ENCODE peak calls at places on chromosomes 1 and 21, in four cellular contexts. One of them, this sample, is unnamed.

GRCh38 chr1:230541306-230541705 is 101.0 kb upstream of the COG2 start:
- DNase-seq in Calu3: no peak
- DNase-seq in cardiac muscle cell: no peak
- DNase-seq in glutamatergic neuron: no peak
- DNase-seq in this sample: no peak

GRCh38 chr1:212651521-212651920 is 43.0 kb downstream of the ATF3 start:
- DNase-seq in Calu3: no peak
- DNase-seq in cardiac muscle cell: no peak
- DNase-seq in glutamatergic neuron: no peak
- DNase-seq in this sample: no peak

GRCh38 chr21:39362733-39363132 is 13.8 kb upstream of the HMGN1 start:
- DNase-seq in Calu3: no peak
- DNase-seq in cardiac muscle cell: no peak
- DNase-seq in glutamatergic neuron: no peak
- DNase-seq in this sample: no peak

GRCh38 chr1:162178432-162178831 is 108.9 kb downstream of the NOS1AP start:
- DNase-seq in Calu3: no peak
- DNase-seq in cardiac muscle cell: no peak
- DNase-seq in glutamatergic neuron: peak; percentile 47
- DNase-seq in this sample: no peak

GRCh38 chr1:239387304-239388231 is 1.2 kb downstream of the CHRM3 start:
- DNase-seq in Calu3: peak; percentile 24
- DNase-seq in cardiac muscle cell: peak; percentile 43
- DNase-seq in glutamatergic neuron: peak; percentile 45
- DNase-seq in this sample: peak; percentile 10

GRCh38 chr21:44029460-44030087 is 17.5 kb downstream of the TRAPPC10 start:
- DNase-seq in Calu3: no peak
- DNase-seq in cardiac muscle cell: no peak
- DNase-seq in glutamatergic neuron: no peak
- DNase-seq in this sample: no peak

GRCh38 chr21:15682182-15682895 is 47.4 kb upstream of the USP25 start:
- DNase-seq in Calu3: no peak
- DNase-seq in cardiac muscle cell: no peak
- DNase-seq in glutamatergic neuron: no peak
- DNase-seq in this sample: no peak

GRCh38 chr21:25639922-25640670 is 1.0 kb downstream of the JAM2 start:
- DNase-seq in Calu3: no peak
- DNase-seq in cardiac muscle cell: peak; percentile 56
- DNase-seq in glutamatergic neuron: peak; percentile 74
- DNase-seq in this sample: peak; percentile 17

GRCh38 chr1:186950547-186950946 is 121.8 kb downstream of the PLA2G4A start:
- DNase-seq in Calu3: peak; percentile 43
- DNase-seq in cardiac muscle cell: no peak
- DNase-seq in glutamatergic neuron: no peak
- DNase-seq in this sample: no peak

GRCh38 chr21:37565530-37566223 is 199.1 kb downstream of the DYRK1A start:
- DNase-seq in Calu3: peak; percentile 8
- DNase-seq in cardiac muscle cell: no peak
- DNase-seq in glutamatergic neuron: no peak
- DNase-seq in this sample: no peak
- TF ChIP-seq CTCF in Calu3: no peak
- TF ChIP-seq CTCF in cardiac muscle cell: no peak
- TF ChIP-seq CTCF in glutamatergic neuron: no peak
- TF ChIP-seq CTCF in this sample: no peak

DNA sequence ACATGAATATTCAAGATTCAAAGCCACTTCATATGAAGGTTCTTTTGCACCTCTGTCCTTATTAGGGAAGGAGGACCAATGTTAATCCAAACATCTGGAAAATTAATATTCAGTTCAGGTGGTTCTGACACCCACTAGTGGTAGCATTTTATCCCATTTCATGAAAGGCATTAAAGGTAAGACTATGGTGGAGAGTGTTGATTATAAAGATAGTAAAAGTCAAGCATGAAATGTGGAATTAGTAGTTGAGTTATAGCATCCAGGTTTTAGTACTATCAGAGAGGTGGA is 17.5 kb upstream of the YTHDF2 start:
- DNase-seq in Calu3: no peak
- DNase-seq in cardiac muscle cell: no peak
- DNase-seq in glutamatergic neuron: no peak
- DNase-seq in this sample: no peak
- TF ChIP-seq CTCF in Calu3: no peak
- TF ChIP-seq CTCF in cardiac muscle cell: no peak
- TF ChIP-seq CTCF in glutamatergic neuron: no peak
- TF ChIP-seq CTCF in this sample: no peak

GRCh38 chr1:91018006-91018405 is 3.8 kb downstream of the ZNF644 start:
- DNase-seq in Calu3: no peak
- DNase-seq in cardiac muscle cell: no peak
- DNase-seq in glutamatergic neuron: no peak
- DNase-seq in this sample: no peak
- TF ChIP-seq CTCF in Calu3: no peak
- TF ChIP-seq CTCF in cardiac muscle cell: peak; percentile 46
- TF ChIP-seq CTCF in glutamatergic neuron: peak; percentile 19
- TF ChIP-seq CTCF in this sample: peak; percentile 32

GRCh38 chr1:219153741-219154140 is 19.9 kb upstream of the LYPLAL1 start:
- DNase-seq in Calu3: no peak
- DNase-seq in cardiac muscle cell: no peak
- DNase-seq in glutamatergic neuron: no peak
- DNase-seq in this sample: no peak

GRCh38 chr1:219150913-219151312 is 22.8 kb upstream of the LYPLAL1 start:
- DNase-seq in Calu3: no peak
- DNase-seq in cardiac muscle cell: no peak
- DNase-seq in glutamatergic neuron: no peak
- DNase-seq in this sample: no peak

GRCh38 chr1:219149185-219149584 is 24.5 kb upstream of the LYPLAL1 start:
- DNase-seq in Calu3: no peak
- DNase-seq in cardiac muscle cell: no peak
- DNase-seq in glutamatergic neuron: no peak
- DNase-seq in this sample: no peak

GRCh38 chr1:219152759-219153158 is 20.9 kb upstream of the LYPLAL1 start:
- DNase-seq in Calu3: no peak
- DNase-seq in cardiac muscle cell: no peak
- DNase-seq in glutamatergic neuron: no peak
- DNase-seq in this sample: no peak

GRCh38 chr1:219151467-219151866 is 22.2 kb upstream of the LYPLAL1 start:
- DNase-seq in Calu3: no peak
- DNase-seq in cardiac muscle cell: no peak
- DNase-seq in glutamatergic neuron: no peak
- DNase-seq in this sample: no peak
- TF ChIP-seq CTCF in Calu3: no peak
- TF ChIP-seq CTCF in cardiac muscle cell: no peak
- TF ChIP-seq CTCF in glutamatergic neuron: no peak
- TF ChIP-seq CTCF in this sample: no peak

GRCh38 chr1:37323486-37324377 is 150.6 kb upstream of the ZC3H12A start:
- DNase-seq in Calu3: peak; percentile 23
- DNase-seq in cardiac muscle cell: no peak
- DNase-seq in glutamatergic neuron: peak; percentile 70
- DNase-seq in this sample: no peak
- TF ChIP-seq CTCF in Calu3: peak; percentile 79
- TF ChIP-seq CTCF in cardiac muscle cell: peak; percentile 62
- TF ChIP-seq CTCF in glutamatergic neuron: peak; percentile 96
- TF ChIP-seq CTCF in this sample: peak; percentile 72

DNA sequence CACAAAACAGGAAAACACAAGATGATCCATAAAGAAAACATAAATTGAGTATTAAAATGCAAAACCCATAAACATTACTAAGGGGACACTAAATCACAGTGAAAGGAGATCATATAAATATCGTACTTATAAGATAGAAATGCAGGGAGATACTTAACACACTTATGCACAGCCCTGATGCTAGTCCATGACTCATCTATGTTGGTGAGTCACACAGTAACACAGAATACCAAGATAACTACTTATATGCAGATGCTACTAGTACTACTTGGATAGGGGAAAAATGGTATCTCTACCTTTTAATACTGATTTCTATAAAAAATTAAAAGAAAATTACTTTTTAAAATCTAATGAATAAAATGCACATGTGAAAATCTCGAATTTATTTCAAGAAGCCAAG is 341.2 kb downstream of the KCNH1 start:
- DNase-seq in Calu3: no peak
- DNase-seq in cardiac muscle cell: no peak
- DNase-seq in glutamatergic neuron: no peak
- DNase-seq in this sample: no peak
- TF ChIP-seq CTCF in Calu3: no peak
- TF ChIP-seq CTCF in cardiac muscle cell: no peak
- TF ChIP-seq CTCF in glutamatergic neuron: no peak
- TF ChIP-seq CTCF in this sample: no peak

DNA sequence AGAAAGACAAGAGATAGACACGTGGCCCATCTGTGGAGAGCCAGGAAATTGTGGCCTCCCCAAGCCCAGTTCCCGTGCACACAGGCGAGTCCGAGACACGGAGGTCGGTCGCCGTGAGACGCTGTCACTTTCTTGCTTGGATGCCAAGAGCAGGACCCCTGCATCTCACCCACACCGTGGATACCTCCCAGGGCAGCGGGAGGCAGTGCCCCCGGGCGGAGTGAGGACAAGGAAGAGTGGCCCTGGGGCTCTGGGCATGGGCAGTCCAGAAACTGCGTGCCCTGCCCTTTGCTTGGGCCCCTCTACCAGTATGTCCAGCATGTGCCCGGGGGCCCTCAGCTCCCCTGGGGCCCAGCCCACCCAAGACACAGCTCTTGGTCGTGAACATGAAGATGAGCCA is 24.7 kb upstream of the ARHGEF16 start:
- DNase-seq in Calu3: no peak
- DNase-seq in cardiac muscle cell: no peak
- DNase-seq in glutamatergic neuron: no peak
- DNase-seq in this sample: no peak
- TF ChIP-seq CTCF in Calu3: no peak
- TF ChIP-seq CTCF in cardiac muscle cell: no peak
- TF ChIP-seq CTCF in glutamatergic neuron: no peak
- TF ChIP-seq CTCF in this sample: no peak

DNA sequence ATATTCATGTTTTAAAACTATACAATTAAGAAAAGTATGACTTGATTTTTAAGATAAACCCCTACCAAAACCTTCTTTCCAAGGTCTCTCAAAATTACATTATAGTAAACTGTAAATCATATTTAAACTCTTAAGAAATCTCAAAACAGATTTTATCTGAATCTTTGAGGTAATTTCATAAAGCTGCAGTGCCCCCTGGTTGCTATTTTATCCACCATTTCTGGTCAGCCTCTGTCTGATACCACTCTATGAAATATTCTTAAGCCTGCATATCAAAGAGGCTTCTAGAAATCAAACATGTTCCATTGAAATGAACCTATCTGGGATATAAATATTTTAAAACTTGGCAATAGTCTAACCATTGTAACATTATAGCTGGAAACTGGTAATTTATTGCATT is 317.3 kb downstream of the COL11A1 start:
- DNase-seq in Calu3: no peak
- DNase-seq in cardiac muscle cell: no peak
- DNase-seq in glutamatergic neuron: no peak
- DNase-seq in this sample: no peak
- TF ChIP-seq CTCF in Calu3: no peak
- TF ChIP-seq CTCF in cardiac muscle cell: peak; percentile 19
- TF ChIP-seq CTCF in glutamatergic neuron: no peak
- TF ChIP-seq CTCF in this sample: no peak